ENCODE peak calls at places on chromosome 4, in five cellular contexts. U is adrenal gland, M is upper lobe of left lung, W is IMR-90, Y is A549. A is an unnamed sample.

GRCh38 chr4:170476351-170476750 is 386.6 kb upstream of the AADAT start:
- DNase-seq in Y (no peak), M (no peak), U (no peak), W (no peak), A (no peak)

GRCh38 chr4:118954246-118954645 is 65.6 kb downstream of the SYNPO2 start:
- DNase-seq in Y (peak), U (no peak), M (no peak), W (peak), A (no peak)

GRCh38 chr4:3083732-3084131 is 9.3 kb downstream of the HTT start:
- DNase-seq in W (no peak), M (no peak), Y (no peak), U (no peak), A (no peak)

GRCh38 chr4:41644288-41644914 is 104.1 kb downstream of the PHOX2B start:
- DNase-seq in U (peak), M (peak), Y (peak), W (peak), A (peak)

GRCh38 chr4:22491939-22492338 is 23.9 kb downstream of the ADGRA3 start:
- DNase-seq in Y (no peak), W (no peak), U (no peak), M (no peak), A (no peak)

GRCh38 chr4:148776944-148777343 is 334.7 kb upstream of the NR3C2 start:
- DNase-seq in M (no peak), W (peak), Y (no peak), U (no peak), A (no peak)

GRCh38 chr4:127782025-127782274 is 172 bp upstream of the HSPA4L start:
- DNase-seq in U (peak), M (peak), W (peak), Y (peak), A (peak)

GRCh38 chr4:45036677-45037076 is 310.3 kb upstream of the GNPDA2 start:
- DNase-seq in U (no peak), M (no peak), Y (no peak), W (no peak), A (no peak)

GRCh38 chr4:84644087-84644486 is 61.2 kb downstream of the CDS1 start:
- DNase-seq in Y (no peak), W (no peak), U (no peak), M (no peak), A (no peak)

GRCh38 chr4:138037716-138038115 is 204.4 kb downstream of the SLC7A11 start:
- DNase-seq in Y (no peak), M (no peak), W (peak), U (no peak), A (no peak)

GRCh38 chr4:56976283-56976877 is 1.0 kb downstream of the NOA1 start:
- DNase-seq in W (no peak), M (peak), U (peak), Y (no peak), A (peak)

GRCh38 chr4:176641237-176641636 is 151.5 kb downstream of the VEGFC start:
- DNase-seq in W (peak), M (no peak), Y (no peak), U (no peak), A (no peak)

GRCh38 chr4:133147365-133147821 is 1.7 kb upstream of the PCDH10 start:
- DNase-seq in W (no peak), Y (peak), U (no peak), M (no peak), A (no peak)

GRCh38 chr4:70183168-70183939 is 12.2 kb upstream of the ODAM start:
- DNase-seq in W (peak), M (peak), U (peak), Y (peak), A (no peak)

GRCh38 chr4:55851885-55852284 is 1.6 kb upstream of the EXOC1 start:
- DNase-seq in U (no peak), Y (no peak), M (no peak), W (no peak), A (no peak)

GRCh38 chr4:6041794-6042193 is 23.6 kb upstream of the C4orf50 start:
- DNase-seq in W (no peak), U (no peak), Y (no peak), M (no peak), A (no peak)

GRCh38 chr4:180120114-180120513 is 2123.1 kb upstream of the TENM3 start:
- DNase-seq in M (no peak), Y (no peak), U (peak), W (peak), A (no peak)

GRCh38 chr4:148787831-148788477 is 345.7 kb upstream of the NR3C2 start:
- DNase-seq in Y (no peak), W (peak), U (no peak), M (no peak), A (no peak)

GRCh38 chr4:124710911-124711310 is 1.6 kb downstream of the ANKRD50 start:
- DNase-seq in W (no peak), Y (no peak), U (no peak), M (peak), A (no peak)

GRCh38 chr4:32003548-32003947 is 1283.4 kb downstream of the PCDH7 start:
- DNase-seq in M (no peak), U (no peak), Y (no peak), W (no peak), A (no peak)

GRCh38 chr4:163164110-163164509 is 2.6 kb downstream of the NAF1 start:
- DNase-seq in M (no peak), W (no peak), U (no peak), Y (no peak), A (no peak)

GRCh38 chr4:89259435-89260028 is 48.1 kb downstream of the GPRIN3 start:
- DNase-seq in M (no peak), U (no peak), Y (no peak), W (no peak), A (no peak)

GRCh38 chr4:169090479-169091215 is 80.6 kb upstream of the CBR4 start:
- DNase-seq in Y (no peak), W (no peak), U (no peak), M (no peak), A (no peak)

GRCh38 chr4:145690610-145691009 is 10.7 kb downstream of the C4orf51 start:
- DNase-seq in Y (no peak), U (no peak), W (no peak), M (no peak), A (no peak)

GRCh38 chr4:110635155-110635479 is 12.2 kb upstream of the PITX2 start:
- DNase-seq in Y (no peak), M (no peak), U (no peak), W (no peak), A (no peak)

GRCh38 chr4:115113382-115114106 is at the start of gene NDST4:
- DNase-seq in M (no peak), U (no peak), W (no peak), Y (peak), A (no peak)

GRCh38 chr4:101835121-101835904 is 44.8 kb downstream of the BANK1 start:
- DNase-seq in M (peak), Y (peak), U (peak), W (peak), A (no peak)

GRCh38 chr4:182895791-182896292 is 21.3 kb downstream of the DCTD start:
- DNase-seq in Y (no peak), M (no peak), W (no peak), U (no peak), A (no peak)
- TF ChIP-seq POLR2A in Y (no peak), M (no peak), W (no peak), U (no peak), A (no peak)

GRCh38 chr4:1717129-1718094 is 3.7 kb downstream of the TMEM129 start:
- DNase-seq in W (no peak), U (no peak), M (no peak), Y (no peak), A (peak)

GRCh38 chr4:1714303-1715001 is 2.3 kb upstream of the SLBP start:
- DNase-seq in M (no peak), U (no peak), W (no peak), Y (peak), A (peak)

GRCh38 chr4:1715002-1715761 is 3.1 kb upstream of the SLBP start:
- DNase-seq in W (no peak), Y (no peak), M (no peak), U (no peak), A (no peak)

GRCh38 chr4:1718095-1718850 is 2.9 kb downstream of the TMEM129 start:
- DNase-seq in M (no peak), U (peak), W (no peak), Y (no peak), A (peak)

DNA sequence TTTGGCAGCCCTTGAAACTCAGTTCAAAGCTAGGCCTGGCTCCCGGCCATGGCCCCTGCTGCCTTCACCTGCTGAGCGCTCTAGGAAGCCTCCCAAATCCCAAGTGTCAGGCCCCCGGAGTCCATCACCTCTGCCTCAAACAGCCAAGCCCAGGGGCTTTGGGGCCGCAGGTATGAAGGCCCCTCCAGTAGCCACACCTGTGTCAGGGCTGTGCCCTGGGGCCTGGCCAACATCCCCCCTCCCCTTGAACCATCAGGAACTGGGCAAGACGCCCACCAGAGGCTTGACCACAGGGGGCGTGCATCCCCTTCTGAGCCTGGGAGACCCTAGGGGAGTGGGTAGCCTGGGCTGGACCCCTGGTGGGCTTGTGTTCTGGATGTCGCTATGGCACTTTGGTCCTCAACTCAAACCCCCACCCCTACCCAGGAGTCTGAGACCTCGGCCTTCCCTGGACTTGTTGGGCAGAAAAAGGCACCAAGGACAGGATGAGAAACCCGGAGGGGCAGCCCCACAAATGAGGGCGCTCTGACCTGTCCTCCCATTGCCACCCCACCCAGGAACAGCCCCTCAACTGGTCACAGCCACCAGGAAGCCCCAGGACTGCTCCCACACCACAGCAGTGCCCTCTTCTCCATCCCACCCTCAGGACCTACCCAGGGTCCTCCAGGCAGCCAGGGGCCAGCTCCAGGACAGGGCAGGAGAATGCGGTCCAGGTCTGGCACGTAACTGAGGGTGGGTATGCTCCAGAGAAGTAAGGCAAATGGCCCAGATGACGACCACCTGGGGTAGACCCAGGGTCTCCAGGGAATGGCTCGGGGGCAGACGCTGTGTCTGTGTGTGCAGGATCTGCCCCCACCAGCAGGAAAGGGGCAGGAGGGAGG is 4.2 kb upstream of the SLBP start:
- DNase-seq in Y (no peak), W (no peak), M (no peak), U (no peak), A (peak)
- TF ChIP-seq POLR2A in Y (no peak), W (no peak), M (no peak), U (no peak), A (no peak)

DNA sequence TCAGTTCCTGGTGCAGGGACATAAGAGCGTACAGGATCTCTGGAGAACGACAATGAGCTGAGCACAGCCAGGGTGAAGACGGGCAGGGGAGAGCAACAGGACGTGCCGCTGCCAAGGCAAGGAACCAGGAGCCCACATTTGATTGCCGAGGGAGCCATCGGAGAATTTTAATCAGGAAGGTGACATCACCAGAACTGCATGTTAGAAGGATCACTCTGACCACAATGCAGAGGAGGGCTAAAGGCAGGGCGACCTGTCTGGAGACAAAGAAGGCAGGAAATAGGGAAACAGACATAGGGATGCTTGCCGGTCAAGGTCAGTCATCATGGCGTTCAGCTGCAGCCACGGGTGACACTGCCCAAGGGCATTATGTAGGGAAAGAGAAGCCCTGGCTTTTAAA is 81.4 kb downstream of the RBM47 start:
- DNase-seq in Y (no peak), W (peak), M (no peak), U (peak), A (no peak)
- TF ChIP-seq POLR2A in Y (no peak), W (no peak), M (no peak), U (peak), A (no peak)

GRCh38 chr4:102868782-102869568 is at the start of gene CISD2:
- DNase-seq in W (peak), Y (peak), U (peak), M (peak), A (peak)
- TF ChIP-seq POLR2A in W (peak), Y (peak), U (peak), M (peak), A (peak)

DNA sequence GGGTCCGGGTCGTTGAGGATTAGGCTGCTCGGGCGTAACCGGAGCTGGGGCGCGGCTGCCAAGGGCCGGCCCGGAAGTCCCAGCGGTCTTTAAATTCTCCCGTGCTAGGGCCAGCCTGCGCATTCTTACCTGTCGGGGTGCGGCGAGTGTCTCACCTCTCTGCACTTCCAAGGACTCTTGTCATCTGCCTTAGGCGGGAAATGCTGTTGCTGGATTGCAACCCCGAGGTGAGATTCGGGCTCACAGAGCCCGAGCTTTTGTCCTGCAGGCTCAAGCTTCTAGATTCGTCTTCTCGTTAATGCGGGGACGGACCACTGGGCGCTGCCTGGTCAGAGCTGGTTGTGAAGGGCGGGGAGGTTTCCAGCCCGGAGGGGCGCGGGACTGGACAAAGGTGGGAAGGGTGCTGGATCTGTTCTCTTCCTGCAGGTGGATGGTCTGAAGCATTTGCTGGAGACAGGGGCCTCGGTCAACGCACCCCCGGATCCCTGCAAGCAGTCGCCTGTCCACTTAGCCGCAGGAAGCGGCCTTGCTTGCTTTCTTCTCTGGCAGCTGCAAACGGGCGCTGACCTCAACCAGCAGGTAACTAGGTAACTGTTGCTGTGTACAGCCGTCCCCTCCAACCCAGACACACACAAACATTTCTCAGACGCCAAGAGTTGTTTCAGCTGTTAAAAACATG is at the start of gene ANKRD37:
- DNase-seq in Y (peak), U (peak), W (peak), M (peak), A (no peak)
- TF ChIP-seq POLR2A in Y (no peak), U (no peak), W (no peak), M (peak), A (no peak)

GRCh38 chr4:158728256-158728655 is 5.1 kb upstream of the PPID start:
- DNase-seq in Y (no peak), W (no peak), M (no peak), U (no peak), A (no peak)

GRCh38 chr4:158721680-158722079 is 1.5 kb downstream of the PPID start:
- DNase-seq in U (no peak), W (no peak), M (no peak), Y (no peak), A (no peak)

GRCh38 chr4:158724647-158725046 is 1.5 kb upstream of the PPID start:
- DNase-seq in M (no peak), Y (no peak), W (no peak), U (no peak), A (no peak)

GRCh38 chr4:158722291-158722916 is 792 bp downstream of the PPID start:
- DNase-seq in M (no peak), Y (peak), U (no peak), W (peak), A (no peak)

DNA sequence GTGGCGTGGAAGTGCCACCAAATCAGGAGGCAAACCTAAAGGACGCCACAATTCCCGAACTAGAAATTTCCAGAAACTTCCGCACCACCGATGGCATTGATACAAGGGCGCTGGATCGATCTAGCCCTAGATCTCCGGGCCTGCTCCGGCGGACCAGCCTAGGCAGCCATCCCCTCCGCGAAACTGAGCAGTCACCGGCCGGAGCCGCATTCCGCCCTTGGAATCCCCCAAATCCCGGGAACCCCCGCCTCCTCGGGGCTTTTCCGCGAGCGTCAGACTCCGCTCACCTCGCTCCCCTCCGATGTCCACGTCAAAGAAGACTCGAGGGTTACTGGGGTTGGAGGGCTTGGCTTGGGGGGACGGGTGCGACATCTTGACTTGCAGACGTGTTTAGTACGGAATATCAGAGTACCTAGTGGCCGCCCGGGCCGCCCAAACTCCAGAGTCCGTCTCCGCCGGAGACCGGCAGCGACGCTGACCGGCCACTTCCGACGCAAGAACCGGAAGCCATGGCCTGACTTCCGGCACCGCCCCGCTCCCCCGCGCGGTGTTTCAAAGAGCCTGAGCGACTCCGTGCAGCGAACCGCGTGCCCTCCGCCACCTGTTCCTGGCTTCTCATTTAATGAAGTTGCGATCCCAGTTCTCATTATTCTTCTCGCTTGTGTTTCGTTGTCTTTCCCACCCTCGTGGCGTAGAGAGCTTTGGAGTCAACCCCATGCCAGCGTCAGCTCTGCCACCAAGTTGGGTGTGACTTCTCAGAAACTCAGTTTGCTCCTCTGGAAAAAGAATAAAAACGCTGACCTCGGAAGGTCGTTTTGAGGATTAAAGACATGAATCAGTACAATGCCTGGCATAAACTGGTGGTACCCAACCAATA is at the start of gene PPID:
- DNase-seq in W (peak), Y (peak), M (peak), U (peak), A (peak)
- TF ChIP-seq POLR2A in W (peak), Y (peak), M (peak), U (peak), A (peak)

GRCh38 chr4:4248036-4248884 is at the start of gene TMEM128:
- DNase-seq in M (peak), U (peak), Y (peak), W (peak), A (peak)
- TF ChIP-seq POLR2A in M (peak), U (peak), Y (peak), W (peak), A (peak)

DNA sequence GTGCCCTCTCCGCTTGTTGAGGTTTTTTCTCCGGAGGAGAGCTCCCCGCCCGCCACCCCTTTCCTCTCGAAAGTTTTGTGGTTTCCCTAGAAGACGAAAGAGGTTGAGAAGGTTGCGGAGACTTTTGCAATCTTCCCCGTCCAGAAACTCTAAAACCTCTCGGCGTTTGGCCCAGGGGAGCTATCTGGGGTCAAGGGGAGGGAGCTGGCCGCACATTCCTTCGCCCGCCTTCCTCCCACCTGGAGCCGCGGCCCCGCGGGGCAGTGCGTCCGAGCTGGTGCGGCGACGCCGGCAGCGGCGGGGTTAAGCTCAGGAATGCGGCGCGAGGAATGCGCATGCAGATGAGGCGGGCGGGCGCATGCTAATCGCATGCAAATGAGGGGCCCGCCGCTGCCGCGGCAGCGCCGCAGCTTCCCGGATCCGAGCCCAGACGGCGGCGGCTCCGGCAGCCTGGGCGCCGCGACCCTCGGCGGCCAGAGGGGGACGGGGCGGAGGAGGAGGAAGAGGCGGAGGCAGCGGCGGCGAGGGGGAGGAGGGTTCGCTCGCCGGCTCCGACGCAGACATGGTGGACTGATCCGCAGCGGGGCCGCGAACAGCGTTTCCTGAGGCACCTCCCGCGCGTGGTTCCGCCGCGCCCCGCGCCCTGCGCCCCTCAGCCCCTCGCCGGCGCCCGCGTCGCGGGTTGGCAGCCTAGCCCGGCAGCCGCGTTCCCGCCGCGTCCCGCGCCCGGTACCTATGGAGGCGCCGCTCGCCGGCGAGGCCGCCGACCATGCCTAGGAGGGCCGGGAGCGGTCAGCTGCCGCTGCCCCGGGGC is at the start of gene WWC2:
- DNase-seq in M (peak), Y (peak), U (peak), W (peak), A (peak)
- TF ChIP-seq POLR2A in M (peak), Y (peak), U (peak), W (peak), A (peak)